ENCODE peak calls at places on chromosomes 7 and 10, in six cellular contexts. One of them, this sample, is unnamed.

GRCh38 chr10:30822693-30823465 is 193.3 kb upstream of the LYZL2 start:
- DNase-seq in ovary: no peak
- DNase-seq in AG10803: no peak
- DNase-seq in astrocyte of the spinal cord: no peak
- DNase-seq in lower lobe of right lung: no peak
- DNase-seq in tibial artery: peak
- DNase-seq in this sample: no peak

GRCh38 chr7:137036768-137037167 is 168.3 kb downstream of the CHRM2 start:
- DNase-seq in ovary: no peak
- DNase-seq in AG10803: peak
- DNase-seq in astrocyte of the spinal cord: no peak
- DNase-seq in lower lobe of right lung: no peak
- DNase-seq in tibial artery: no peak
- DNase-seq in this sample: no peak

GRCh38 chr7:22872087-22872807 is 49.6 kb upstream of the TOMM7 start:
- DNase-seq in ovary: no peak
- DNase-seq in AG10803: no peak
- DNase-seq in astrocyte of the spinal cord: no peak
- DNase-seq in lower lobe of right lung: no peak
- DNase-seq in tibial artery: no peak
- DNase-seq in this sample: no peak

GRCh38 chr7:44944821-44945220 is 34.0 kb downstream of the MYO1G start:
- DNase-seq in ovary: no peak
- DNase-seq in AG10803: no peak
- DNase-seq in astrocyte of the spinal cord: no peak
- DNase-seq in lower lobe of right lung: no peak
- DNase-seq in tibial artery: no peak
- DNase-seq in this sample: no peak

GRCh38 chr10:43036581-43037428 is 40.1 kb upstream of the RET start:
- DNase-seq in ovary: no peak
- DNase-seq in AG10803: no peak
- DNase-seq in astrocyte of the spinal cord: no peak
- DNase-seq in lower lobe of right lung: no peak
- DNase-seq in tibial artery: peak
- DNase-seq in this sample: no peak

GRCh38 chr10:82377608-82378007 is 502.6 kb downstream of the NRG3 start:
- DNase-seq in ovary: no peak
- DNase-seq in AG10803: no peak
- DNase-seq in astrocyte of the spinal cord: no peak
- DNase-seq in lower lobe of right lung: no peak
- DNase-seq in tibial artery: no peak
- DNase-seq in this sample: no peak

GRCh38 chr7:1105189-1105588 is 17.3 kb downstream of the GPER1 start:
- DNase-seq in ovary: no peak
- DNase-seq in AG10803: no peak
- DNase-seq in astrocyte of the spinal cord: no peak
- DNase-seq in lower lobe of right lung: peak
- DNase-seq in tibial artery: no peak
- DNase-seq in this sample: no peak

GRCh38 chr10:116811691-116812090 is 37.6 kb upstream of the ENO4 start:
- DNase-seq in ovary: no peak
- DNase-seq in AG10803: no peak
- DNase-seq in astrocyte of the spinal cord: no peak
- DNase-seq in lower lobe of right lung: no peak
- DNase-seq in tibial artery: no peak
- DNase-seq in this sample: no peak

GRCh38 chr7:84744388-84744787 is 442.5 kb downstream of the SEMA3D start:
- DNase-seq in ovary: no peak
- DNase-seq in AG10803: peak
- DNase-seq in astrocyte of the spinal cord: no peak
- DNase-seq in lower lobe of right lung: no peak
- DNase-seq in tibial artery: no peak
- DNase-seq in this sample: no peak

GRCh38 chr10:132638130-132638515 is 100.5 kb downstream of the INPP5A start:
- DNase-seq in ovary: peak
- DNase-seq in AG10803: no peak
- DNase-seq in astrocyte of the spinal cord: no peak
- DNase-seq in lower lobe of right lung: no peak
- DNase-seq in tibial artery: no peak
- DNase-seq in this sample: no peak

GRCh38 chr7:1912472-1913289 is 242.6 kb downstream of the ELFN1 start:
- DNase-seq in ovary: peak
- DNase-seq in AG10803: peak
- DNase-seq in astrocyte of the spinal cord: peak
- DNase-seq in lower lobe of right lung: no peak
- DNase-seq in tibial artery: no peak
- DNase-seq in this sample: no peak

GRCh38 chr7:151051108-151051507 is 2.8 kb downstream of the ASIC3 start:
- DNase-seq in ovary: peak
- DNase-seq in AG10803: peak
- DNase-seq in astrocyte of the spinal cord: peak
- DNase-seq in lower lobe of right lung: peak
- DNase-seq in tibial artery: no peak
- DNase-seq in this sample: no peak

GRCh38 chr10:96719850-96720421 is 378 bp downstream of the PIK3AP1 start:
- DNase-seq in ovary: peak
- DNase-seq in AG10803: peak
- DNase-seq in astrocyte of the spinal cord: no peak
- DNase-seq in lower lobe of right lung: peak
- DNase-seq in tibial artery: peak
- DNase-seq in this sample: no peak

GRCh38 chr7:100489824-100490223 is 6.1 kb downstream of the NYAP1 start:
- DNase-seq in ovary: peak
- DNase-seq in AG10803: peak
- DNase-seq in astrocyte of the spinal cord: peak
- DNase-seq in lower lobe of right lung: no peak
- DNase-seq in tibial artery: no peak
- DNase-seq in this sample: peak

GRCh38 chr10:17989908-17990767 is 38.4 kb downstream of the SLC39A12 start:
- DNase-seq in ovary: no peak
- DNase-seq in AG10803: peak
- DNase-seq in astrocyte of the spinal cord: peak
- DNase-seq in lower lobe of right lung: no peak
- DNase-seq in tibial artery: no peak
- DNase-seq in this sample: peak

GRCh38 chr7:47142169-47142866 is 439.6 kb downstream of the TNS3 start:
- DNase-seq in ovary: no peak
- DNase-seq in AG10803: no peak
- DNase-seq in astrocyte of the spinal cord: no peak
- DNase-seq in lower lobe of right lung: no peak
- DNase-seq in tibial artery: no peak
- DNase-seq in this sample: no peak

GRCh38 chr7:40918701-40919271 is 784.0 kb downstream of the SUGCT start:
- DNase-seq in ovary: no peak
- DNase-seq in AG10803: peak
- DNase-seq in astrocyte of the spinal cord: peak
- DNase-seq in lower lobe of right lung: no peak
- DNase-seq in tibial artery: no peak
- DNase-seq in this sample: peak

GRCh38 chr10:17064435-17064834 is 65.2 kb downstream of the CUBN start:
- DNase-seq in ovary: no peak
- DNase-seq in AG10803: no peak
- DNase-seq in astrocyte of the spinal cord: no peak
- DNase-seq in lower lobe of right lung: no peak
- DNase-seq in tibial artery: no peak
- DNase-seq in this sample: no peak

GRCh38 chr7:8261711-8262695 is at the start of gene ICA1:
- DNase-seq in ovary: peak
- DNase-seq in AG10803: peak
- DNase-seq in astrocyte of the spinal cord: peak
- DNase-seq in lower lobe of right lung: peak
- DNase-seq in tibial artery: peak
- DNase-seq in this sample: peak

GRCh38 chr7:123749537-123749857 is 694 bp upstream of the WASL start:
- DNase-seq in ovary: no peak
- DNase-seq in AG10803: peak
- DNase-seq in astrocyte of the spinal cord: no peak
- DNase-seq in lower lobe of right lung: peak
- DNase-seq in tibial artery: no peak
- DNase-seq in this sample: peak

GRCh38 chr7:156223935-156224334 is 411.7 kb upstream of the SHH start:
- DNase-seq in ovary: no peak
- DNase-seq in AG10803: no peak
- DNase-seq in astrocyte of the spinal cord: no peak
- DNase-seq in lower lobe of right lung: no peak
- DNase-seq in tibial artery: no peak
- DNase-seq in this sample: no peak

GRCh38 chr7:155811895-155812761 is at the start of gene SHH:
- DNase-seq in ovary: no peak
- DNase-seq in AG10803: no peak
- DNase-seq in astrocyte of the spinal cord: peak
- DNase-seq in lower lobe of right lung: peak
- DNase-seq in tibial artery: no peak
- DNase-seq in this sample: no peak

GRCh38 chr10:72124984-72125383 is 36.6 kb upstream of the SPOCK2 start:
- DNase-seq in ovary: no peak
- DNase-seq in AG10803: peak
- DNase-seq in astrocyte of the spinal cord: peak
- DNase-seq in lower lobe of right lung: no peak
- DNase-seq in tibial artery: no peak
- DNase-seq in this sample: no peak

GRCh38 chr10:72123616-72124015 is 35.3 kb upstream of the SPOCK2 start:
- DNase-seq in ovary: no peak
- DNase-seq in AG10803: no peak
- DNase-seq in astrocyte of the spinal cord: no peak
- DNase-seq in lower lobe of right lung: no peak
- DNase-seq in tibial artery: no peak
- DNase-seq in this sample: no peak

GRCh38 chr10:72127571-72127970 is 39.2 kb upstream of the SPOCK2 start:
- DNase-seq in ovary: no peak
- DNase-seq in AG10803: no peak
- DNase-seq in astrocyte of the spinal cord: no peak
- DNase-seq in lower lobe of right lung: no peak
- DNase-seq in tibial artery: no peak
- DNase-seq in this sample: no peak

GRCh38 chr10:72126872-72127232 is 38.5 kb upstream of the SPOCK2 start:
- DNase-seq in ovary: no peak
- DNase-seq in AG10803: no peak
- DNase-seq in astrocyte of the spinal cord: no peak
- DNase-seq in lower lobe of right lung: no peak
- DNase-seq in tibial artery: no peak
- DNase-seq in this sample: no peak

DNA sequence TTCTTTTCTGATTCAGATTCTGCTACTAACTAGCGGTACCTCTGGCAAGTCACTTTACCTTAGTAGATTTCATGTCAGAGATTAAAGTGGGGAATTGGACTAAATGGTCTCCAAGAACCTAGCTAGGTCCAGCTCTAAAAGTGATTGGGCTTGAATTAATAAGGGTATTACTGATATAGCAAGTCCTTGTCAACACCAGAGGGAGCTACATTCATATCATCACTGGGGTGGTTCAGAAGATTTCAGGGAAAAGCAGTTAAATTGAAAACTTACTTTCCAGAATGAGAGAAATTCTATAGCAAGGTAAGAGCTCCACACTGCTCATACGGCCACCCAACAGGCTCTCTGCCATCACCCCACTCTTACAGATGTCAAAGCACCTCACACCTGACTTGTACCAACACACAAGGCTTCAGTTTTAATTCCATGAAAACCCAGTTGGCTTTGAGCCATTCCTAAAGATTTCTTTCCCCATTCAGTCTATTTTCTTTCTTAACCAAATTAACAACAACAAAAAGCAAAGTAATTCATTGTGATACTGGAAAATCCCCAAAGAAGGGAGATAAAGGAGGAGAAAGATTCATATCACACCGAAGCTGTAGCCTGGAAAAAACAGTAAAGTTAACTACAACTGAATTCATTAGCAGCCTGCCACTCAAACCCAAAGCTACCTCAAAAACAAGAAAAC is 38.0 kb upstream of the SPOCK2 start:
- DNase-seq in ovary: no peak
- DNase-seq in AG10803: peak
- DNase-seq in astrocyte of the spinal cord: peak
- DNase-seq in lower lobe of right lung: no peak
- DNase-seq in tibial artery: no peak
- DNase-seq in this sample: no peak
- TF ChIP-seq CTCF in ovary: no peak
- TF ChIP-seq CTCF in AG10803: peak
- TF ChIP-seq CTCF in astrocyte of the spinal cord: peak
- TF ChIP-seq CTCF in lower lobe of right lung: peak
- TF ChIP-seq CTCF in tibial artery: peak
- TF ChIP-seq CTCF in this sample: peak

DNA sequence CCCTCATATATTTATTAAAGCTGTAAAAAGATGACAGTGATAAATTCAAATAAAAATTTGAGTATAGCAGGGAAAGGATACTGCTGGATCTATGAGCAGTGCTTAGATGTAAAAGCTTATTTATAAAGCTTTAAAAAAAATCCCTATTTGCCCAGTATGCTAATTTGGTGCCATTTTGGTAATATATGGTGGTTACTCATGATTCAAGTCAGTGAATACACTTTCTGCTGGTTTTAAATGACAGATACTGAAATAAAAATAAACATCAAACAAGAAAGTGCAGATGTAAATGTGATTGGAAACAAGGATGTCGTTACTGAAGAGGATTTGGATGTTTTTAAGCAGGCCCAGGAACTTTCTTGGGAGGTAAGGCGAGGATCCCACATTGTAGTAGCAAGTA is 134.4 kb upstream of the SAMD8 start:
- DNase-seq in ovary: no peak
- DNase-seq in AG10803: no peak
- DNase-seq in astrocyte of the spinal cord: no peak
- DNase-seq in lower lobe of right lung: no peak
- DNase-seq in tibial artery: no peak
- DNase-seq in this sample: no peak
- H3K4me3 ChIP-seq in ovary: no peak
- H3K4me3 ChIP-seq in AG10803: no peak
- H3K4me3 ChIP-seq in astrocyte of the spinal cord: no peak
- H3K4me3 ChIP-seq in lower lobe of right lung: no peak
- H3K4me3 ChIP-seq in tibial artery: no peak
- H3K4me3 ChIP-seq in this sample: no peak

GRCh38 chr7:109479388-109479787 is 909.7 kb downstream of the DNAJB9 start:
- DNase-seq in ovary: no peak
- DNase-seq in AG10803: no peak
- DNase-seq in astrocyte of the spinal cord: no peak
- DNase-seq in lower lobe of right lung: no peak
- DNase-seq in tibial artery: no peak
- DNase-seq in this sample: no peak
- TF ChIP-seq CTCF in ovary: no peak
- TF ChIP-seq CTCF in AG10803: no peak
- TF ChIP-seq CTCF in astrocyte of the spinal cord: no peak
- TF ChIP-seq CTCF in lower lobe of right lung: no peak
- TF ChIP-seq CTCF in tibial artery: no peak
- TF ChIP-seq CTCF in this sample: peak

DNA sequence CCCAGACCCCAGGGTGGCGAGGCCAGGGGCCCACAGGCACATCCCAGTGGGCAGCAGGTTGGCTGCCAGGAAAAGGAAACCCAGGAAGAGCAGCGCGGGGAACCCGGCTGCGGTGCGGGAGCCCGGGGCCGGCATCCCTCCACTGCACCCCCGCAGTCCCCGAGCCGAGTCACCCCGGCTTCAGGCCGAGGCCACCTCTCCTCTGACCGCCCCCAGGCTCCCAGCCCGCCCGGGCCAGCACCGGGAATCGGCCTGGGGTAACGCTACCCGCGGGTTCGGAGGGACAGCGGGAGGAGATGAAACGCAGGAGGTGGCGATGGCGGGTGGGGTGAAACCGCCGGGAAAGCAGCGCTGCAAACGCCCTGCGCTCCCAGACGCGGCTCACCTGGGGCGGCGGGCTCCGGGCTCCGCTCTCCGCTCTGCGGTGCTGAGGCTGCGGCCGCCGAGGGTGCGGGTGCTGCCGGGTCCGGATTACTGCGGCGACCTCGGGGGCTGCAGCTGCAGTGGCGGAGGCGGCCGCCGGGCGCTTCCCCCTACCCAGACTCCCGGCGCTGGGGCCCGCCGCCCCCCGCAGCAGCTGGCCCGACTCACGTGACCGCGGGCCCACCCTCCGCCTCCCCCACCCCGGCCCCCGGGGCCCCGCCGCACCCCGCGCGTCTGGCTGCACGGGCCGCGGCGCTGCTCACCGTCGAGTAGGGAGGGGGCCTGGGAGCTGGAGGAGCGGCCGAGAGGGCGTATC is at the start of gene SCRN1:
- DNase-seq in ovary: peak
- DNase-seq in AG10803: peak
- DNase-seq in astrocyte of the spinal cord: peak
- DNase-seq in lower lobe of right lung: peak
- DNase-seq in tibial artery: peak
- DNase-seq in this sample: no peak
- H3K4me3 ChIP-seq in ovary: peak
- H3K4me3 ChIP-seq in AG10803: peak
- H3K4me3 ChIP-seq in astrocyte of the spinal cord: peak
- H3K4me3 ChIP-seq in lower lobe of right lung: peak
- H3K4me3 ChIP-seq in tibial artery: peak
- H3K4me3 ChIP-seq in this sample: peak